ENCODE peak calls at places on chromosomes 13 and 19, in four cellular contexts. One of them, this sample, is unnamed.

GRCh38 chr19:12450817-12451216 is 10.0 kb upstream of the ZNF443 start:
- DNase-seq in fibroblast of the conjunctiva: no peak
- DNase-seq in activated CD8-positive, alpha-beta T cell treated with anti-CD3 and anti-CD28 coated beads for 36 hours: no peak
- DNase-seq in putamen: no peak
- DNase-seq in this sample: no peak

GRCh38 chr13:64078025-64078424 is 2662.4 kb upstream of the PCDH20 start:
- DNase-seq in fibroblast of the conjunctiva: no peak
- DNase-seq in activated CD8-positive, alpha-beta T cell treated with anti-CD3 and anti-CD28 coated beads for 36 hours: no peak
- DNase-seq in putamen: no peak
- DNase-seq in this sample: no peak

GRCh38 chr19:56959211-56959610 is 118.7 kb upstream of the PEG3 start:
- DNase-seq in fibroblast of the conjunctiva: no peak
- DNase-seq in activated CD8-positive, alpha-beta T cell treated with anti-CD3 and anti-CD28 coated beads for 36 hours: no peak
- DNase-seq in putamen: no peak
- DNase-seq in this sample: no peak

GRCh38 chr19:35462476-35462953 is 14.5 kb downstream of the FFAR2 start:
- DNase-seq in fibroblast of the conjunctiva: no peak
- DNase-seq in activated CD8-positive, alpha-beta T cell treated with anti-CD3 and anti-CD28 coated beads for 36 hours: peak
- DNase-seq in putamen: peak
- DNase-seq in this sample: no peak

GRCh38 chr19:50427997-50428425 is 4.7 kb upstream of the MYBPC2 start:
- DNase-seq in fibroblast of the conjunctiva: peak
- DNase-seq in activated CD8-positive, alpha-beta T cell treated with anti-CD3 and anti-CD28 coated beads for 36 hours: no peak
- DNase-seq in putamen: peak
- DNase-seq in this sample: peak

GRCh38 chr19:40502647-40503046 is 35.8 kb downstream of the SPTBN4 start:
- DNase-seq in fibroblast of the conjunctiva: no peak
- DNase-seq in activated CD8-positive, alpha-beta T cell treated with anti-CD3 and anti-CD28 coated beads for 36 hours: no peak
- DNase-seq in putamen: no peak
- DNase-seq in this sample: no peak

GRCh38 chr13:36370108-36370429 is 23.9 kb upstream of the SPART start:
- DNase-seq in fibroblast of the conjunctiva: no peak
- DNase-seq in activated CD8-positive, alpha-beta T cell treated with anti-CD3 and anti-CD28 coated beads for 36 hours: no peak
- DNase-seq in putamen: peak
- DNase-seq in this sample: no peak

GRCh38 chr13:76894401-76895110 is 8.4 kb upstream of the KCTD12 start:
- DNase-seq in fibroblast of the conjunctiva: no peak
- DNase-seq in activated CD8-positive, alpha-beta T cell treated with anti-CD3 and anti-CD28 coated beads for 36 hours: no peak
- DNase-seq in putamen: no peak
- DNase-seq in this sample: no peak

GRCh38 chr13:33725340-33725739 is 92.6 kb upstream of the RFC3 start:
- DNase-seq in fibroblast of the conjunctiva: no peak
- DNase-seq in activated CD8-positive, alpha-beta T cell treated with anti-CD3 and anti-CD28 coated beads for 36 hours: no peak
- DNase-seq in putamen: no peak
- DNase-seq in this sample: no peak

GRCh38 chr19:5045956-5046338 is 77.0 kb downstream of the KDM4B start:
- DNase-seq in fibroblast of the conjunctiva: no peak
- DNase-seq in activated CD8-positive, alpha-beta T cell treated with anti-CD3 and anti-CD28 coated beads for 36 hours: no peak
- DNase-seq in putamen: no peak
- DNase-seq in this sample: no peak

GRCh38 chr19:46355234-46355990 is 8.5 kb downstream of the PPP5C start:
- DNase-seq in fibroblast of the conjunctiva: no peak
- DNase-seq in activated CD8-positive, alpha-beta T cell treated with anti-CD3 and anti-CD28 coated beads for 36 hours: peak
- DNase-seq in putamen: no peak
- DNase-seq in this sample: no peak

GRCh38 chr19:55166530-55167268 is at the start of gene DNAAF3:
- DNase-seq in fibroblast of the conjunctiva: peak
- DNase-seq in activated CD8-positive, alpha-beta T cell treated with anti-CD3 and anti-CD28 coated beads for 36 hours: peak
- DNase-seq in putamen: peak
- DNase-seq in this sample: peak

GRCh38 chr13:97028441-97029299 is 34.4 kb upstream of the OXGR1 start:
- DNase-seq in fibroblast of the conjunctiva: peak
- DNase-seq in activated CD8-positive, alpha-beta T cell treated with anti-CD3 and anti-CD28 coated beads for 36 hours: peak
- DNase-seq in putamen: peak
- DNase-seq in this sample: peak

GRCh38 chr19:3348042-3348441 is 18.3 kb upstream of the NFIC start:
- DNase-seq in fibroblast of the conjunctiva: no peak
- DNase-seq in activated CD8-positive, alpha-beta T cell treated with anti-CD3 and anti-CD28 coated beads for 36 hours: no peak
- DNase-seq in putamen: no peak
- DNase-seq in this sample: no peak

GRCh38 chr19:19552811-19553210 is 14.7 kb downstream of the CILP2 start:
- DNase-seq in fibroblast of the conjunctiva: no peak
- DNase-seq in activated CD8-positive, alpha-beta T cell treated with anti-CD3 and anti-CD28 coated beads for 36 hours: peak
- DNase-seq in putamen: no peak
- DNase-seq in this sample: no peak

GRCh38 chr19:42132030-42132628 is at the start of gene POU2F2:
- DNase-seq in fibroblast of the conjunctiva: no peak
- DNase-seq in activated CD8-positive, alpha-beta T cell treated with anti-CD3 and anti-CD28 coated beads for 36 hours: peak
- DNase-seq in putamen: peak
- DNase-seq in this sample: no peak

GRCh38 chr13:95784161-95784880 is 107.4 kb downstream of the DNAJC3 start:
- DNase-seq in fibroblast of the conjunctiva: peak
- DNase-seq in activated CD8-positive, alpha-beta T cell treated with anti-CD3 and anti-CD28 coated beads for 36 hours: no peak
- DNase-seq in putamen: no peak
- DNase-seq in this sample: peak

GRCh38 chr19:46326608-46327007 is 20.3 kb upstream of the PPP5C start:
- DNase-seq in fibroblast of the conjunctiva: no peak
- DNase-seq in activated CD8-positive, alpha-beta T cell treated with anti-CD3 and anti-CD28 coated beads for 36 hours: no peak
- DNase-seq in putamen: no peak
- DNase-seq in this sample: no peak

GRCh38 chr13:104854698-104855097 is 1680.8 kb downstream of the EFNB2 start:
- DNase-seq in fibroblast of the conjunctiva: no peak
- DNase-seq in activated CD8-positive, alpha-beta T cell treated with anti-CD3 and anti-CD28 coated beads for 36 hours: no peak
- DNase-seq in putamen: no peak
- DNase-seq in this sample: no peak

GRCh38 chr19:38318595-38319142 is 976 bp upstream of the KCNK6 start:
- DNase-seq in fibroblast of the conjunctiva: no peak
- DNase-seq in activated CD8-positive, alpha-beta T cell treated with anti-CD3 and anti-CD28 coated beads for 36 hours: no peak
- DNase-seq in putamen: no peak
- DNase-seq in this sample: peak

GRCh38 chr19:48393559-48394330 is at the start of gene GRIN2D:
- DNase-seq in fibroblast of the conjunctiva: no peak
- DNase-seq in activated CD8-positive, alpha-beta T cell treated with anti-CD3 and anti-CD28 coated beads for 36 hours: peak
- DNase-seq in putamen: no peak
- DNase-seq in this sample: no peak

GRCh38 chr13:85970727-85971126 is 171.5 kb upstream of the SLITRK6 start:
- DNase-seq in fibroblast of the conjunctiva: no peak
- DNase-seq in activated CD8-positive, alpha-beta T cell treated with anti-CD3 and anti-CD28 coated beads for 36 hours: no peak
- DNase-seq in putamen: no peak
- DNase-seq in this sample: no peak

GRCh38 chr19:42122691-42123607 is 9.3 kb downstream of the POU2F2 start:
- DNase-seq in fibroblast of the conjunctiva: no peak
- DNase-seq in activated CD8-positive, alpha-beta T cell treated with anti-CD3 and anti-CD28 coated beads for 36 hours: peak
- DNase-seq in putamen: no peak
- DNase-seq in this sample: no peak

GRCh38 chr19:6425732-6426686 is 1.4 kb upstream of the KHSRP start:
- DNase-seq in fibroblast of the conjunctiva: no peak
- DNase-seq in activated CD8-positive, alpha-beta T cell treated with anti-CD3 and anti-CD28 coated beads for 36 hours: peak
- DNase-seq in putamen: no peak
- DNase-seq in this sample: no peak

GRCh38 chr19:16588089-16588823 is 16.0 kb upstream of the SLC35E1 start:
- DNase-seq in fibroblast of the conjunctiva: no peak
- DNase-seq in activated CD8-positive, alpha-beta T cell treated with anti-CD3 and anti-CD28 coated beads for 36 hours: peak
- DNase-seq in putamen: no peak
- DNase-seq in this sample: no peak

GRCh38 chr19:10548746-10549276 is 5.1 kb downstream of the ATG4D start:
- DNase-seq in fibroblast of the conjunctiva: no peak
- DNase-seq in activated CD8-positive, alpha-beta T cell treated with anti-CD3 and anti-CD28 coated beads for 36 hours: no peak
- DNase-seq in putamen: no peak
- DNase-seq in this sample: no peak

GRCh38 chr19:13978306-13978705 is 26.0 kb downstream of the DCAF15 start:
- DNase-seq in fibroblast of the conjunctiva: no peak
- DNase-seq in activated CD8-positive, alpha-beta T cell treated with anti-CD3 and anti-CD28 coated beads for 36 hours: peak
- DNase-seq in putamen: peak
- DNase-seq in this sample: peak

GRCh38 chr13:98147521-98147920 is 4.6 kb downstream of the FARP1 start:
- DNase-seq in fibroblast of the conjunctiva: no peak
- DNase-seq in activated CD8-positive, alpha-beta T cell treated with anti-CD3 and anti-CD28 coated beads for 36 hours: no peak
- DNase-seq in putamen: no peak
- DNase-seq in this sample: no peak

GRCh38 chr13:44308352-44308751 is 65.3 kb upstream of the SERP2 start:
- DNase-seq in fibroblast of the conjunctiva: no peak
- DNase-seq in activated CD8-positive, alpha-beta T cell treated with anti-CD3 and anti-CD28 coated beads for 36 hours: no peak
- DNase-seq in putamen: no peak
- DNase-seq in this sample: no peak

GRCh38 chr19:28634837-28635236 is 578.1 kb downstream of the UQCRFS1 start:
- DNase-seq in fibroblast of the conjunctiva: no peak
- DNase-seq in activated CD8-positive, alpha-beta T cell treated with anti-CD3 and anti-CD28 coated beads for 36 hours: no peak
- DNase-seq in putamen: no peak
- DNase-seq in this sample: no peak

GRCh38 chr13:105821337-105821736 is 714.1 kb downstream of the EFNB2 start:
- DNase-seq in fibroblast of the conjunctiva: no peak
- DNase-seq in activated CD8-positive, alpha-beta T cell treated with anti-CD3 and anti-CD28 coated beads for 36 hours: no peak
- DNase-seq in putamen: no peak
- DNase-seq in this sample: no peak

GRCh38 chr13:80599765-80600164 is 258.8 kb upstream of the SPRY2 start:
- DNase-seq in fibroblast of the conjunctiva: no peak
- DNase-seq in activated CD8-positive, alpha-beta T cell treated with anti-CD3 and anti-CD28 coated beads for 36 hours: no peak
- DNase-seq in putamen: no peak
- DNase-seq in this sample: no peak

GRCh38 chr13:36413161-36413560 is 19.1 kb upstream of the CCNA1 start:
- DNase-seq in fibroblast of the conjunctiva: no peak
- DNase-seq in activated CD8-positive, alpha-beta T cell treated with anti-CD3 and anti-CD28 coated beads for 36 hours: no peak
- DNase-seq in putamen: no peak
- DNase-seq in this sample: no peak

This sample was measured in dermis microvascular lymphatic vessel endothelial cell.